ENCODE peak calls at places on chromosomes 7 and 10, in nine cellular contexts. One of them, this sample, is unnamed.

GRCh38 chr7:1961776-1962276 is 270.9 kb downstream of the MAD1L1 start:
- DNase-seq in NCI-H1436: no peak
- DNase-seq in caudate nucleus: no peak
- DNase-seq in glutamatergic neuron: no peak
- DNase-seq in neuronal stem cell: no peak
- DNase-seq in HFFc6: peak; percentile 85
- DNase-seq in aorta: no peak
- DNase-seq in WTC11: no peak
- DNase-seq in astrocyte: peak; percentile 98
- DNase-seq in this sample: peak; percentile 86

GRCh38 chr7:91047636-91048035 is 216.6 kb upstream of the FZD1 start:
- DNase-seq in astrocyte: peak; percentile 40
- DNase-seq in neuronal stem cell: no peak
- DNase-seq in HFFc6: no peak
- DNase-seq in aorta: no peak
- DNase-seq in glutamatergic neuron: no peak
- DNase-seq in NCI-H1436: no peak
- DNase-seq in WTC11: no peak
- DNase-seq in caudate nucleus: no peak
- DNase-seq in this sample: peak; percentile 39

GRCh38 chr10:14815681-14816080 is 22.2 kb downstream of the CDNF start:
- DNase-seq in WTC11: no peak
- DNase-seq in caudate nucleus: no peak
- DNase-seq in neuronal stem cell: no peak
- DNase-seq in glutamatergic neuron: no peak
- DNase-seq in NCI-H1436: no peak
- DNase-seq in astrocyte: peak; percentile 49
- DNase-seq in aorta: no peak
- DNase-seq in HFFc6: no peak
- DNase-seq in this sample: peak; percentile 59

GRCh38 chr10:125101581-125101980 is 58.8 kb downstream of the CTBP2 start:
- DNase-seq in astrocyte: no peak
- DNase-seq in caudate nucleus: no peak
- DNase-seq in neuronal stem cell: no peak
- DNase-seq in WTC11: no peak
- DNase-seq in glutamatergic neuron: no peak
- DNase-seq in HFFc6: no peak
- DNase-seq in aorta: no peak
- DNase-seq in NCI-H1436: no peak
- DNase-seq in this sample: no peak

GRCh38 chr10:17685227-17685840 is 41.4 kb downstream of the STAM start:
- DNase-seq in caudate nucleus: no peak
- DNase-seq in NCI-H1436: no peak
- DNase-seq in glutamatergic neuron: no peak
- DNase-seq in HFFc6: no peak
- DNase-seq in astrocyte: no peak
- DNase-seq in neuronal stem cell: no peak
- DNase-seq in WTC11: no peak
- DNase-seq in aorta: no peak
- DNase-seq in this sample: no peak

GRCh38 chr7:1460757-1461639 is 1.7 kb upstream of the MICALL2 start:
- DNase-seq in glutamatergic neuron: no peak
- DNase-seq in neuronal stem cell: no peak
- DNase-seq in caudate nucleus: peak; percentile 30
- DNase-seq in WTC11: no peak
- DNase-seq in NCI-H1436: no peak
- DNase-seq in HFFc6: no peak
- DNase-seq in astrocyte: peak; percentile 32
- DNase-seq in aorta: peak; percentile 85
- DNase-seq in this sample: peak; percentile 61

GRCh38 chr10:120521880-120522279 is 64.9 kb downstream of the PLPP4 start:
- DNase-seq in caudate nucleus: no peak
- DNase-seq in NCI-H1436: no peak
- DNase-seq in aorta: no peak
- DNase-seq in glutamatergic neuron: no peak
- DNase-seq in astrocyte: no peak
- DNase-seq in neuronal stem cell: no peak
- DNase-seq in HFFc6: no peak
- DNase-seq in WTC11: no peak
- DNase-seq in this sample: no peak

GRCh38 chr10:132707776-132708171 is 78.2 kb downstream of the NKX6-2 start:
- DNase-seq in astrocyte: no peak
- DNase-seq in NCI-H1436: no peak
- DNase-seq in WTC11: no peak
- DNase-seq in neuronal stem cell: no peak
- DNase-seq in HFFc6: no peak
- DNase-seq in aorta: peak; percentile 43
- DNase-seq in caudate nucleus: no peak
- DNase-seq in glutamatergic neuron: no peak
- DNase-seq in this sample: no peak

This sample was measured in mesenchymal stem cell.